ENCODE peak calls at places on chromosomes 4 and X, in ten cellular contexts. One of them, this sample, is unnamed.

GRCh38 chr4:110586137-110586850 is 36.6 kb downstream of the PITX2 start:
- DNase-seq in stromal cell of bone marrow: peak; percentile 61
- DNase-seq in OCI-LY7: peak; percentile 37
- DNase-seq in stimulated activated CD4-positive, alpha-beta T cell treated with anti-CD3 and anti-CD28 coated beads, TNF-alpha, amount 100 ng/mL, for 1 hour: no peak
- DNase-seq in NCI-H1694 treated with DMSO at 0.1 percent for 48 hours: no peak
- DNase-seq in thoracic aorta: no peak
- DNase-seq in left ventricle myocardium inferior: no peak
- DNase-seq in activated naive CD8-positive, alpha-beta T cell treated with anti-CD3 and anti-CD28 coated beads, Interleukin-2, amount 50 U/mL, for 24 hours: no peak
- DNase-seq in nephron progenitor cell: no peak
- DNase-seq in activated CD4-positive, alpha-beta T cell treated with anti-CD3 and anti-CD28 coated beads, Interleukin-2, amount 50 U/mL, for 4 hours: no peak
- DNase-seq in this sample: no peak

GRCh38 chr4:41178372-41179085 is 35.8 kb downstream of the APBB2 start:
- DNase-seq in stromal cell of bone marrow: peak; percentile 91
- DNase-seq in OCI-LY7: no peak
- DNase-seq in stimulated activated CD4-positive, alpha-beta T cell treated with anti-CD3 and anti-CD28 coated beads, TNF-alpha, amount 100 ng/mL, for 1 hour: no peak
- DNase-seq in NCI-H1694 treated with DMSO at 0.1 percent for 48 hours: no peak
- DNase-seq in thoracic aorta: no peak
- DNase-seq in left ventricle myocardium inferior: no peak
- DNase-seq in activated naive CD8-positive, alpha-beta T cell treated with anti-CD3 and anti-CD28 coated beads, Interleukin-2, amount 50 U/mL, for 24 hours: no peak
- DNase-seq in nephron progenitor cell: no peak
- DNase-seq in activated CD4-positive, alpha-beta T cell treated with anti-CD3 and anti-CD28 coated beads, Interleukin-2, amount 50 U/mL, for 4 hours: no peak
- DNase-seq in this sample: no peak

GRCh38 chr4:89997171-89997704 is 102.6 kb downstream of the MMRN1 start:
- DNase-seq in stromal cell of bone marrow: no peak
- DNase-seq in OCI-LY7: no peak
- DNase-seq in stimulated activated CD4-positive, alpha-beta T cell treated with anti-CD3 and anti-CD28 coated beads, TNF-alpha, amount 100 ng/mL, for 1 hour: no peak
- DNase-seq in NCI-H1694 treated with DMSO at 0.1 percent for 48 hours: no peak
- DNase-seq in thoracic aorta: no peak
- DNase-seq in left ventricle myocardium inferior: no peak
- DNase-seq in activated naive CD8-positive, alpha-beta T cell treated with anti-CD3 and anti-CD28 coated beads, Interleukin-2, amount 50 U/mL, for 24 hours: no peak
- DNase-seq in nephron progenitor cell: no peak
- DNase-seq in activated CD4-positive, alpha-beta T cell treated with anti-CD3 and anti-CD28 coated beads, Interleukin-2, amount 50 U/mL, for 4 hours: no peak
- DNase-seq in this sample: no peak

GRCh38 chr4:19728773-19729172 is 522.9 kb upstream of the SLIT2 start:
- DNase-seq in stromal cell of bone marrow: no peak
- DNase-seq in OCI-LY7: no peak
- DNase-seq in stimulated activated CD4-positive, alpha-beta T cell treated with anti-CD3 and anti-CD28 coated beads, TNF-alpha, amount 100 ng/mL, for 1 hour: no peak
- DNase-seq in NCI-H1694 treated with DMSO at 0.1 percent for 48 hours: no peak
- DNase-seq in thoracic aorta: no peak
- DNase-seq in left ventricle myocardium inferior: no peak
- DNase-seq in activated naive CD8-positive, alpha-beta T cell treated with anti-CD3 and anti-CD28 coated beads, Interleukin-2, amount 50 U/mL, for 24 hours: no peak
- DNase-seq in nephron progenitor cell: no peak
- DNase-seq in activated CD4-positive, alpha-beta T cell treated with anti-CD3 and anti-CD28 coated beads, Interleukin-2, amount 50 U/mL, for 4 hours: no peak
- DNase-seq in this sample: no peak

GRCh38 chrX:270848-271367 is 10.3 kb upstream of the PLCXD1 start:
- DNase-seq in stromal cell of bone marrow: no peak
- DNase-seq in OCI-LY7: no peak
- DNase-seq in stimulated activated CD4-positive, alpha-beta T cell treated with anti-CD3 and anti-CD28 coated beads, TNF-alpha, amount 100 ng/mL, for 1 hour: no peak
- DNase-seq in NCI-H1694 treated with DMSO at 0.1 percent for 48 hours: no peak
- DNase-seq in thoracic aorta: no peak
- DNase-seq in left ventricle myocardium inferior: peak; percentile 10
- DNase-seq in activated naive CD8-positive, alpha-beta T cell treated with anti-CD3 and anti-CD28 coated beads, Interleukin-2, amount 50 U/mL, for 24 hours: no peak
- DNase-seq in nephron progenitor cell: no peak
- DNase-seq in activated CD4-positive, alpha-beta T cell treated with anti-CD3 and anti-CD28 coated beads, Interleukin-2, amount 50 U/mL, for 4 hours: no peak
- DNase-seq in this sample: no peak

GRCh38 chrX:130793966-130794365 is 109.0 kb downstream of the ENOX2 start:
- DNase-seq in stromal cell of bone marrow: no peak
- DNase-seq in OCI-LY7: no peak
- DNase-seq in stimulated activated CD4-positive, alpha-beta T cell treated with anti-CD3 and anti-CD28 coated beads, TNF-alpha, amount 100 ng/mL, for 1 hour: no peak
- DNase-seq in NCI-H1694 treated with DMSO at 0.1 percent for 48 hours: no peak
- DNase-seq in thoracic aorta: no peak
- DNase-seq in left ventricle myocardium inferior: no peak
- DNase-seq in activated naive CD8-positive, alpha-beta T cell treated with anti-CD3 and anti-CD28 coated beads, Interleukin-2, amount 50 U/mL, for 24 hours: no peak
- DNase-seq in nephron progenitor cell: no peak
- DNase-seq in activated CD4-positive, alpha-beta T cell treated with anti-CD3 and anti-CD28 coated beads, Interleukin-2, amount 50 U/mL, for 4 hours: no peak
- DNase-seq in this sample: no peak

GRCh38 chr4:139142097-139142496 is 34.9 kb downstream of the ELF2 start:
- DNase-seq in stromal cell of bone marrow: no peak
- DNase-seq in OCI-LY7: peak; percentile 84
- DNase-seq in stimulated activated CD4-positive, alpha-beta T cell treated with anti-CD3 and anti-CD28 coated beads, TNF-alpha, amount 100 ng/mL, for 1 hour: no peak
- DNase-seq in NCI-H1694 treated with DMSO at 0.1 percent for 48 hours: no peak
- DNase-seq in thoracic aorta: no peak
- DNase-seq in left ventricle myocardium inferior: no peak
- DNase-seq in activated naive CD8-positive, alpha-beta T cell treated with anti-CD3 and anti-CD28 coated beads, Interleukin-2, amount 50 U/mL, for 24 hours: no peak
- DNase-seq in nephron progenitor cell: no peak
- DNase-seq in activated CD4-positive, alpha-beta T cell treated with anti-CD3 and anti-CD28 coated beads, Interleukin-2, amount 50 U/mL, for 4 hours: no peak
- DNase-seq in this sample: no peak

GRCh38 chr4:15436515-15436914 is 8.7 kb downstream of the C1QTNF7 start:
- DNase-seq in stromal cell of bone marrow: no peak
- DNase-seq in OCI-LY7: no peak
- DNase-seq in stimulated activated CD4-positive, alpha-beta T cell treated with anti-CD3 and anti-CD28 coated beads, TNF-alpha, amount 100 ng/mL, for 1 hour: no peak
- DNase-seq in NCI-H1694 treated with DMSO at 0.1 percent for 48 hours: no peak
- DNase-seq in thoracic aorta: no peak
- DNase-seq in left ventricle myocardium inferior: no peak
- DNase-seq in activated naive CD8-positive, alpha-beta T cell treated with anti-CD3 and anti-CD28 coated beads, Interleukin-2, amount 50 U/mL, for 24 hours: no peak
- DNase-seq in nephron progenitor cell: no peak
- DNase-seq in activated CD4-positive, alpha-beta T cell treated with anti-CD3 and anti-CD28 coated beads, Interleukin-2, amount 50 U/mL, for 4 hours: no peak
- DNase-seq in this sample: no peak

GRCh38 chr4:25628441-25628840 is 27.2 kb upstream of the SLC34A2 start:
- DNase-seq in stromal cell of bone marrow: no peak
- DNase-seq in OCI-LY7: no peak
- DNase-seq in stimulated activated CD4-positive, alpha-beta T cell treated with anti-CD3 and anti-CD28 coated beads, TNF-alpha, amount 100 ng/mL, for 1 hour: no peak
- DNase-seq in NCI-H1694 treated with DMSO at 0.1 percent for 48 hours: no peak
- DNase-seq in thoracic aorta: no peak
- DNase-seq in left ventricle myocardium inferior: no peak
- DNase-seq in activated naive CD8-positive, alpha-beta T cell treated with anti-CD3 and anti-CD28 coated beads, Interleukin-2, amount 50 U/mL, for 24 hours: no peak
- DNase-seq in nephron progenitor cell: no peak
- DNase-seq in activated CD4-positive, alpha-beta T cell treated with anti-CD3 and anti-CD28 coated beads, Interleukin-2, amount 50 U/mL, for 4 hours: no peak
- DNase-seq in this sample: no peak